ENCODE peak calls at places on chromosomes 16 and 17, in seven cellular contexts. A is stimulated activated CD8-positive, alpha-beta memory T cell treated with anti-CD3 and anti-CD28 coated beads, Interleukin-4, amount 100 ng/mL, for 4 hours; C is HS-5; F is NCI-H460; Z is B cell; X is breast epithelium; E is RWPE1. H is an unnamed sample.

GRCh38 chr17:67221062-67221998 is 23.7 kb downstream of the HELZ start:
- DNase-seq in C (no peak), A (no peak), Z (peak), E (peak), X (no peak), F (peak), H (peak)

GRCh38 chr17:2085648-2085949 is 30.7 kb downstream of the HIC1 start:
- DNase-seq in X (no peak), Z (no peak), A (no peak), E (no peak), C (no peak), F (no peak), H (no peak)

GRCh38 chr16:88896238-88897065 is 30.0 kb upstream of the PABPN1L start:
- DNase-seq in E (no peak), Z (no peak), X (no peak), F (no peak), A (no peak), C (no peak), H (no peak)

GRCh38 chr17:74936470-74936799 is 737 bp downstream of the OTOP3 start:
- DNase-seq in E (no peak), C (no peak), Z (no peak), A (no peak), F (no peak), X (no peak), H (no peak)

GRCh38 chr17:32831223-32831622 is 45.7 kb downstream of the MYO1D start:
- DNase-seq in C (no peak), A (no peak), F (no peak), E (no peak), Z (no peak), X (no peak), H (no peak)

GRCh38 chr17:49483588-49484509 is 11.2 kb upstream of the NGFR start:
- DNase-seq in E (no peak), A (no peak), Z (no peak), C (no peak), X (no peak), F (no peak), H (no peak)

GRCh38 chr16:35637683-35638082 is 2178.3 kb downstream of the TP53TG3F start:
- DNase-seq in A (no peak), F (no peak), C (no peak), Z (no peak), X (no peak), E (no peak), H (no peak)

GRCh38 chr16:11045846-11046245 is 101.5 kb downstream of the CLEC16A start:
- DNase-seq in F (no peak), E (no peak), X (no peak), A (no peak), Z (no peak), C (no peak), H (no peak)

GRCh38 chr16:74275031-74275636 is 21.5 kb upstream of the PSMD7 start:
- DNase-seq in C (no peak), E (peak), F (peak), Z (no peak), X (no peak), A (no peak), H (no peak)

GRCh38 chr17:35313875-35314409 is 59.5 kb downstream of the SLFN11 start:
- DNase-seq in C (no peak), E (no peak), X (peak), A (no peak), F (no peak), Z (peak), H (no peak)

GRCh38 chr17:4548721-4549531 is 6.3 kb downstream of the MYBBP1A start:
- DNase-seq in E (peak), C (no peak), A (no peak), F (no peak), Z (no peak), X (no peak), H (no peak)

GRCh38 chr16:82481455-82481854 is 145.3 kb upstream of the CDH13 start:
- DNase-seq in X (no peak), F (peak), Z (no peak), C (no peak), E (no peak), A (no peak), H (no peak)

GRCh38 chr16:59053911-59054310 is 319.8 kb upstream of the GOT2 start:
- DNase-seq in Z (no peak), A (no peak), C (no peak), F (no peak), X (no peak), E (no peak), H (no peak)

GRCh38 chr16:83830769-83831450 is 23.1 kb downstream of the HSBP1 start:
- DNase-seq in C (no peak), E (no peak), A (no peak), F (no peak), X (no peak), Z (no peak), H (no peak)

GRCh38 chr17:7351665-7352558 is at the start of gene KCTD11:
- DNase-seq in X (peak), Z (peak), E (peak), A (no peak), F (peak), C (peak), H (peak)

GRCh38 chr16:988465-989353 is 7.1 kb downstream of the SOX8 start:
- DNase-seq in C (no peak), F (no peak), E (no peak), X (no peak), A (no peak), Z (no peak), H (no peak)

GRCh38 chr16:17555176-17555575 is 84.4 kb upstream of the XYLT1 start:
- DNase-seq in Z (no peak), A (no peak), X (no peak), C (peak), F (no peak), E (peak), H (no peak)

GRCh38 chr17:29722411-29723198 is 99.9 kb upstream of the CORO6 start:
- DNase-seq in E (no peak), F (no peak), X (peak), Z (peak), A (no peak), C (no peak), H (peak)

GRCh38 chr16:27717726-27718125 is 167.8 kb downstream of the KATNIP start:
- DNase-seq in Z (no peak), E (no peak), F (no peak), C (no peak), X (no peak), A (no peak), H (no peak)

GRCh38 chr17:41645371-41646063 is 21.1 kb upstream of the KRT17 start:
- DNase-seq in F (peak), A (no peak), E (no peak), Z (no peak), X (peak), C (no peak), H (no peak)

GRCh38 chr17:4514206-4514605 is 15.5 kb downstream of the SPNS2 start:
- DNase-seq in E (no peak), Z (no peak), C (no peak), F (no peak), A (no peak), X (peak), H (no peak)

GRCh38 chr17:4006165-4006589 is 41.9 kb upstream of the ATP2A3 start:
- DNase-seq in Z (no peak), F (no peak), C (no peak), E (no peak), X (no peak), A (no peak), H (no peak)

GRCh38 chr17:74803971-74804370 is 27.8 kb upstream of the NAT9 start:
- DNase-seq in A (no peak), Z (no peak), F (no peak), C (no peak), E (no peak), X (no peak), H (no peak)

H was measured in germinal center.